ENCODE peak calls at places on chromosome 17, in nine cellular contexts. F, T, Q, M, X, U, L, K and G are unnamed samples.

GRCh38 chr17:41392278-41392677 is 5.1 kb downstream of the KRT31 start:
- DNase-seq in L (no peak), Q (no peak), T (no peak), F (no peak), U (no peak), X (no peak), K (peak; percentile 53), M (peak; percentile 16), G (no peak)

GRCh38 chr17:6269474-6269873 is 165.4 kb downstream of the AIPL1 start:
- DNase-seq in L (no peak), K (peak; percentile 43), F (no peak), U (no peak), M (peak; percentile 34), Q (no peak), X (no peak), T (no peak), G (peak; percentile 35)

GRCh38 chr17:39227364-39227919 is 1.7 kb upstream of the STAC2 start:
- DNase-seq in F (no peak), L (no peak), T (no peak), Q (no peak), M (no peak), U (no peak), X (no peak), K (no peak), G (no peak)

GRCh38 chr17:7294614-7295153 is at the start of gene YBX2:
- DNase-seq in K (peak; percentile 52), F (no peak), M (peak; percentile 45), U (no peak), X (no peak), T (no peak), L (no peak), Q (peak; percentile 40), G (peak; percentile 66)

GRCh38 chr17:36153887-36154576 is 22.4 kb downstream of the TBC1D3B start:
- DNase-seq in K (peak; percentile 7), U (no peak), F (no peak), T (no peak), X (no peak), L (no peak), Q (no peak), M (no peak), G (no peak)

GRCh38 chr17:62852195-62852594 is 44.1 kb upstream of the MARCHF10 start:
- DNase-seq in K (no peak), U (peak; percentile 1), F (no peak), X (no peak), Q (no peak), M (no peak), T (no peak), L (no peak), G (no peak)

GRCh38 chr17:6574689-6575595 is 18.6 kb upstream of the PITPNM3 start:
- DNase-seq in L (no peak), T (peak; percentile 89), X (no peak), U (no peak), K (peak; percentile 89), Q (no peak), F (peak; percentile 47), M (peak; percentile 55), G (peak; percentile 49)

GRCh38 chr17:49631496-49631895 is 46.4 kb downstream of the SPOP start:
- DNase-seq in T (no peak), K (peak; percentile 33), L (no peak), F (no peak), U (no peak), M (no peak), X (no peak), Q (no peak), G (no peak)

GRCh38 chr17:30229012-30229411 is 6.5 kb downstream of the SLC6A4 start:
- DNase-seq in U (no peak), K (peak; percentile 62), Q (no peak), M (peak; percentile 52), L (no peak), X (peak; percentile 38), T (no peak), F (no peak), G (no peak)

GRCh38 chr17:80861360-80861861 is 130.2 kb upstream of the CHMP6 start:
- DNase-seq in Q (no peak), T (peak; percentile 37), X (no peak), F (no peak), M (no peak), K (no peak), L (no peak), U (no peak), G (no peak)

GRCh38 chr17:77420804-77421634 is 280.2 kb downstream of the SEC14L1 start:
- DNase-seq in Q (peak; percentile 58), U (no peak), F (no peak), M (peak; percentile 74), T (peak; percentile 79), K (peak; percentile 68), X (no peak), L (no peak), G (no peak)

GRCh38 chr17:48854774-48855476 is 24.1 kb downstream of the CALCOCO2 start:
- DNase-seq in K (no peak), X (no peak), L (no peak), Q (no peak), M (no peak), T (no peak), F (no peak), U (no peak), G (no peak)

GRCh38 chr17:67018429-67019125 is 25.8 kb upstream of the CACNG1 start:
- DNase-seq in X (no peak), Q (no peak), T (no peak), F (no peak), K (no peak), U (no peak), M (no peak), L (no peak), G (no peak)

GRCh38 chr17:12021604-12022003 is 927 bp downstream of the MAP2K4 start:
- DNase-seq in M (no peak), F (no peak), X (no peak), U (no peak), K (no peak), L (no peak), Q (no peak), T (no peak), G (no peak)

GRCh38 chr17:12024332-12024731 is 3.7 kb downstream of the MAP2K4 start:
- DNase-seq in M (peak; percentile 89), K (peak; percentile 64), T (peak; percentile 42), Q (no peak), X (no peak), U (no peak), F (no peak), L (no peak), G (no peak)

GRCh38 chr17:12020595-12021590 is at the start of gene MAP2K4:
- DNase-seq in U (peak; percentile 88), K (peak; percentile 97), Q (peak; percentile 92), X (peak; percentile 94), M (peak; percentile 86), F (peak; percentile 86), T (peak; percentile 65), L (peak; percentile 68), G (peak; percentile 93)

GRCh38 chr17:12027658-12028057 is 7.0 kb downstream of the MAP2K4 start:
- DNase-seq in X (no peak), Q (no peak), K (no peak), F (no peak), T (no peak), L (no peak), U (no peak), M (no peak), G (no peak)

GRCh38 chr17:12022310-12022709 is 1.6 kb downstream of the MAP2K4 start:
- DNase-seq in Q (no peak), M (no peak), U (no peak), L (no peak), F (no peak), T (no peak), X (no peak), K (no peak), G (no peak)
- H3K4me1 ChIP-seq in Q (peaks cover 16% of the 10 kb centered on the region), M (peaks cover 42% of the 10 kb centered on the region), U (peaks cover 16% of the 10 kb centered on the region), L (peaks cover 34% of the 10 kb centered on the region), F (peaks cover 17% of the 10 kb centered on the region), T (peaks cover 35% of the 10 kb centered on the region), X (peaks cover 10% of the 10 kb centered on the region), K (peaks cover 33% of the 10 kb centered on the region), G (peaks cover 38% of the 10 kb centered on the region)

GRCh38 chr17:385836-386144 is 33.2 kb upstream of the RPH3AL start:
- DNase-seq in K (no peak), M (no peak), U (no peak), F (no peak), T (no peak), L (no peak), Q (no peak), X (no peak), G (no peak)
- H3K4me3 ChIP-seq in K (peak overlapping the region; percentile 52), M (peak overlapping the region; percentile 15), U (peak overlapping the region; percentile 45), F (peak overlapping the region; percentile 56), T (peak overlapping the region; percentile 40), L (peak overlapping the region; percentile 72), Q (no peak overlapping the region), X (peak overlapping the region; percentile 60), G (peak overlapping the region; percentile 46)

GRCh38 chr17:69702078-69702477 is 287.6 kb downstream of the MAP2K6 start:
- DNase-seq in U (no peak), X (no peak), F (no peak), T (no peak), L (no peak), Q (no peak), K (no peak), M (peak; percentile 47), G (no peak)

GRCh38 chr17:69695646-69696045 is 281.1 kb downstream of the MAP2K6 start:
- DNase-seq in L (no peak), T (no peak), X (no peak), M (no peak), Q (no peak), F (no peak), K (no peak), U (no peak), G (no peak)

GRCh38 chr17:69696645-69697044 is 282.1 kb downstream of the MAP2K6 start:
- DNase-seq in Q (no peak), L (no peak), K (no peak), F (no peak), X (no peak), M (no peak), T (no peak), U (no peak), G (no peak)
- H3K9me3 ChIP-seq in Q (peaks cover 10% of the 10 kb centered on the region), L (peaks cover 16% of the 10 kb centered on the region), K (no peaks in the 10 kb centered on the region), F (no peaks in the 10 kb centered on the region), X (peaks cover 3% of the 10 kb centered on the region), M (peaks cover 6% of the 10 kb centered on the region), T (peaks cover 16% of the 10 kb centered on the region), U (no peaks in the 10 kb centered on the region), G (no peaks in the 10 kb centered on the region)

GRCh38 chr17:76075364-76076099 is 951 bp downstream of the GALR2 start:
- DNase-seq in T (no peak), L (no peak), X (no peak), F (no peak), Q (no peak), U (no peak), K (peak; percentile 42), M (peak; percentile 41), G (no peak)

GRCh38 chr17:76076100-76076764 is 1.7 kb downstream of the GALR2 start:
- DNase-seq in K (no peak), M (no peak), X (no peak), Q (no peak), F (no peak), L (no peak), T (no peak), U (no peak), G (no peak)

GRCh38 chr17:76078859-76079576 is at the start of gene ZACN:
- DNase-seq in Q (no peak), L (no peak), X (no peak), M (no peak), U (no peak), T (no peak), F (no peak), K (no peak), G (no peak)

GRCh38 chr17:76077582-76078110 is 1.3 kb upstream of the ZACN start:
- DNase-seq in M (no peak), L (no peak), Q (no peak), U (no peak), K (no peak), T (no peak), X (no peak), F (no peak), G (no peak)

GRCh38 chr17:76076765-76077581 is 2.0 kb upstream of the ZACN start:
- DNase-seq in T (no peak), Q (peak; percentile 82), M (peak; percentile 40), F (no peak), K (peak; percentile 28), X (no peak), L (no peak), U (no peak), G (no peak)
- H3K4me1 ChIP-seq in T (peaks cover 31% of the 10 kb centered on the region), Q (peaks cover 5% of the 10 kb centered on the region), M (peaks cover 27% of the 10 kb centered on the region), F (peaks cover 25% of the 10 kb centered on the region), K (no peaks in the 10 kb centered on the region), X (peaks cover 7% of the 10 kb centered on the region), L (peaks cover 35% of the 10 kb centered on the region), U (peaks cover 55% of the 10 kb centered on the region), G (peaks cover 60% of the 10 kb centered on the region)